ENCODE peak calls at places on chromosomes 16 and 17, in ten cellular contexts. One of them, this sample, is unnamed.

GRCh38 chr16:84883301-84883700 is 63.5 kb downstream of the CRISPLD2 start:
- DNase-seq in endodermal cell: peak
- DNase-seq in GM03348: peak
- DNase-seq in RPMI8226: no peak
- DNase-seq in H54: no peak
- DNase-seq in fibroblast of lung: peak
- DNase-seq in NCI-H2081: no peak
- DNase-seq in activated T-helper 2 cell treated with anti-CD3 and anti-CD28 coated beads, Interferon-gamma antibody, Interleukin-2, Interleukin-4, amounts not matched to agents 10 μg/mL and 5 μg/mL and 100 μg/mL, durations not matched to agents 14 hours and 24 hours and 36 hours: no peak
- DNase-seq in colonic mucosa: no peak
- DNase-seq in activated T-helper 1 cell treated with anti-CD3 and anti-CD28 coated beads, Interleukin-2, amount 50 U/mL, for 16 hours: no peak
- DNase-seq in this sample: no peak

GRCh38 chr16:2032285-2033056 is 5.8 kb downstream of the NHERF2 start:
- DNase-seq in activated T-helper 2 cell treated with anti-CD3 and anti-CD28 coated beads, Interferon-gamma antibody, Interleukin-2, Interleukin-4, amounts not matched to agents 10 μg/mL and 5 μg/mL and 100 μg/mL, durations not matched to agents 14 hours and 24 hours and 36 hours: no peak
- DNase-seq in activated T-helper 1 cell treated with anti-CD3 and anti-CD28 coated beads, Interleukin-2, amount 50 U/mL, for 16 hours: no peak
- DNase-seq in endodermal cell: no peak
- DNase-seq in GM03348: peak
- DNase-seq in RPMI8226: no peak
- DNase-seq in colonic mucosa: no peak
- DNase-seq in NCI-H2081: no peak
- DNase-seq in H54: no peak
- DNase-seq in fibroblast of lung: peak
- DNase-seq in this sample: no peak

GRCh38 chr16:88282221-88283041 is 100.3 kb upstream of the ZNF469 start:
- DNase-seq in activated T-helper 2 cell treated with anti-CD3 and anti-CD28 coated beads, Interferon-gamma antibody, Interleukin-2, Interleukin-4, amounts not matched to agents 10 μg/mL and 5 μg/mL and 100 μg/mL, durations not matched to agents 14 hours and 24 hours and 36 hours: no peak
- DNase-seq in fibroblast of lung: no peak
- DNase-seq in NCI-H2081: no peak
- DNase-seq in activated T-helper 1 cell treated with anti-CD3 and anti-CD28 coated beads, Interleukin-2, amount 50 U/mL, for 16 hours: no peak
- DNase-seq in H54: no peak
- DNase-seq in RPMI8226: no peak
- DNase-seq in GM03348: peak
- DNase-seq in endodermal cell: no peak
- DNase-seq in colonic mucosa: no peak
- DNase-seq in this sample: no peak

GRCh38 chr17:59815965-59816364 is 76.8 kb downstream of the TUBD1 start:
- DNase-seq in RPMI8226: no peak
- DNase-seq in colonic mucosa: no peak
- DNase-seq in endodermal cell: no peak
- DNase-seq in NCI-H2081: no peak
- DNase-seq in fibroblast of lung: peak
- DNase-seq in activated T-helper 1 cell treated with anti-CD3 and anti-CD28 coated beads, Interleukin-2, amount 50 U/mL, for 16 hours: no peak
- DNase-seq in H54: no peak
- DNase-seq in GM03348: no peak
- DNase-seq in activated T-helper 2 cell treated with anti-CD3 and anti-CD28 coated beads, Interferon-gamma antibody, Interleukin-2, Interleukin-4, amounts not matched to agents 10 μg/mL and 5 μg/mL and 100 μg/mL, durations not matched to agents 14 hours and 24 hours and 36 hours: no peak
- DNase-seq in this sample: no peak

GRCh38 chr17:82825540-82826124 is 14.2 kb downstream of the ZNF750 start:
- DNase-seq in activated T-helper 1 cell treated with anti-CD3 and anti-CD28 coated beads, Interleukin-2, amount 50 U/mL, for 16 hours: no peak
- DNase-seq in colonic mucosa: no peak
- DNase-seq in NCI-H2081: no peak
- DNase-seq in activated T-helper 2 cell treated with anti-CD3 and anti-CD28 coated beads, Interferon-gamma antibody, Interleukin-2, Interleukin-4, amounts not matched to agents 10 μg/mL and 5 μg/mL and 100 μg/mL, durations not matched to agents 14 hours and 24 hours and 36 hours: no peak
- DNase-seq in GM03348: no peak
- DNase-seq in endodermal cell: no peak
- DNase-seq in H54: no peak
- DNase-seq in RPMI8226: no peak
- DNase-seq in fibroblast of lung: no peak
- DNase-seq in this sample: no peak

GRCh38 chr17:59372138-59372751 is 40.8 kb downstream of the YPEL2 start:
- DNase-seq in fibroblast of lung: peak
- DNase-seq in activated T-helper 2 cell treated with anti-CD3 and anti-CD28 coated beads, Interferon-gamma antibody, Interleukin-2, Interleukin-4, amounts not matched to agents 10 μg/mL and 5 μg/mL and 100 μg/mL, durations not matched to agents 14 hours and 24 hours and 36 hours: no peak
- DNase-seq in RPMI8226: peak
- DNase-seq in activated T-helper 1 cell treated with anti-CD3 and anti-CD28 coated beads, Interleukin-2, amount 50 U/mL, for 16 hours: no peak
- DNase-seq in colonic mucosa: peak
- DNase-seq in GM03348: peak
- DNase-seq in endodermal cell: no peak
- DNase-seq in H54: no peak
- DNase-seq in NCI-H2081: no peak
- DNase-seq in this sample: peak

GRCh38 chr16:144797-145252 is 6.4 kb upstream of the NPRL3 start:
- DNase-seq in fibroblast of lung: no peak
- DNase-seq in activated T-helper 1 cell treated with anti-CD3 and anti-CD28 coated beads, Interleukin-2, amount 50 U/mL, for 16 hours: no peak
- DNase-seq in GM03348: no peak
- DNase-seq in RPMI8226: no peak
- DNase-seq in endodermal cell: no peak
- DNase-seq in NCI-H2081: no peak
- DNase-seq in colonic mucosa: no peak
- DNase-seq in activated T-helper 2 cell treated with anti-CD3 and anti-CD28 coated beads, Interferon-gamma antibody, Interleukin-2, Interleukin-4, amounts not matched to agents 10 μg/mL and 5 μg/mL and 100 μg/mL, durations not matched to agents 14 hours and 24 hours and 36 hours: no peak
- DNase-seq in H54: no peak
- DNase-seq in this sample: no peak

GRCh38 chr17:13306310-13306962 is 288.6 kb upstream of the ELAC2 start:
- DNase-seq in RPMI8226: peak
- DNase-seq in H54: peak
- DNase-seq in endodermal cell: peak
- DNase-seq in activated T-helper 2 cell treated with anti-CD3 and anti-CD28 coated beads, Interferon-gamma antibody, Interleukin-2, Interleukin-4, amounts not matched to agents 10 μg/mL and 5 μg/mL and 100 μg/mL, durations not matched to agents 14 hours and 24 hours and 36 hours: no peak
- DNase-seq in activated T-helper 1 cell treated with anti-CD3 and anti-CD28 coated beads, Interleukin-2, amount 50 U/mL, for 16 hours: no peak
- DNase-seq in colonic mucosa: no peak
- DNase-seq in fibroblast of lung: peak
- DNase-seq in GM03348: peak
- DNase-seq in NCI-H2081: no peak
- DNase-seq in this sample: peak

GRCh38 chr17:12990926-12991325 is 26.9 kb downstream of the ELAC2 start:
- DNase-seq in GM03348: no peak
- DNase-seq in H54: no peak
- DNase-seq in activated T-helper 1 cell treated with anti-CD3 and anti-CD28 coated beads, Interleukin-2, amount 50 U/mL, for 16 hours: no peak
- DNase-seq in activated T-helper 2 cell treated with anti-CD3 and anti-CD28 coated beads, Interferon-gamma antibody, Interleukin-2, Interleukin-4, amounts not matched to agents 10 μg/mL and 5 μg/mL and 100 μg/mL, durations not matched to agents 14 hours and 24 hours and 36 hours: no peak
- DNase-seq in NCI-H2081: no peak
- DNase-seq in RPMI8226: no peak
- DNase-seq in endodermal cell: no peak
- DNase-seq in fibroblast of lung: no peak
- DNase-seq in colonic mucosa: no peak
- DNase-seq in this sample: no peak

GRCh38 chr16:86676216-86676800 is 98.0 kb downstream of the FOXL1 start:
- DNase-seq in H54: no peak
- DNase-seq in colonic mucosa: no peak
- DNase-seq in RPMI8226: no peak
- DNase-seq in endodermal cell: no peak
- DNase-seq in activated T-helper 2 cell treated with anti-CD3 and anti-CD28 coated beads, Interferon-gamma antibody, Interleukin-2, Interleukin-4, amounts not matched to agents 10 μg/mL and 5 μg/mL and 100 μg/mL, durations not matched to agents 14 hours and 24 hours and 36 hours: no peak
- DNase-seq in fibroblast of lung: peak
- DNase-seq in activated T-helper 1 cell treated with anti-CD3 and anti-CD28 coated beads, Interleukin-2, amount 50 U/mL, for 16 hours: no peak
- DNase-seq in NCI-H2081: no peak
- DNase-seq in GM03348: peak
- DNase-seq in this sample: peak

GRCh38 chr17:55348749-55349354 is 72.8 kb downstream of the MMD start:
- DNase-seq in activated T-helper 1 cell treated with anti-CD3 and anti-CD28 coated beads, Interleukin-2, amount 50 U/mL, for 16 hours: peak
- DNase-seq in H54: peak
- DNase-seq in fibroblast of lung: peak
- DNase-seq in RPMI8226: peak
- DNase-seq in GM03348: peak
- DNase-seq in colonic mucosa: peak
- DNase-seq in endodermal cell: peak
- DNase-seq in activated T-helper 2 cell treated with anti-CD3 and anti-CD28 coated beads, Interferon-gamma antibody, Interleukin-2, Interleukin-4, amounts not matched to agents 10 μg/mL and 5 μg/mL and 100 μg/mL, durations not matched to agents 14 hours and 24 hours and 36 hours: peak
- DNase-seq in NCI-H2081: peak
- DNase-seq in this sample: peak

GRCh38 chr17:82418001-82418986 is at the start of the genes HEXD and OGFOD3:
- DNase-seq in GM03348: peak
- DNase-seq in activated T-helper 2 cell treated with anti-CD3 and anti-CD28 coated beads, Interferon-gamma antibody, Interleukin-2, Interleukin-4, amounts not matched to agents 10 μg/mL and 5 μg/mL and 100 μg/mL, durations not matched to agents 14 hours and 24 hours and 36 hours: peak
- DNase-seq in endodermal cell: peak
- DNase-seq in fibroblast of lung: peak
- DNase-seq in NCI-H2081: peak
- DNase-seq in H54: peak
- DNase-seq in activated T-helper 1 cell treated with anti-CD3 and anti-CD28 coated beads, Interleukin-2, amount 50 U/mL, for 16 hours: peak
- DNase-seq in colonic mucosa: peak
- DNase-seq in RPMI8226: peak
- DNase-seq in this sample: peak

GRCh38 chr16:88799569-88800276 is 3.9 kb upstream of the CDT1 start:
- DNase-seq in H54: no peak
- DNase-seq in fibroblast of lung: no peak
- DNase-seq in NCI-H2081: no peak
- DNase-seq in activated T-helper 2 cell treated with anti-CD3 and anti-CD28 coated beads, Interferon-gamma antibody, Interleukin-2, Interleukin-4, amounts not matched to agents 10 μg/mL and 5 μg/mL and 100 μg/mL, durations not matched to agents 14 hours and 24 hours and 36 hours: peak
- DNase-seq in GM03348: no peak
- DNase-seq in endodermal cell: no peak
- DNase-seq in activated T-helper 1 cell treated with anti-CD3 and anti-CD28 coated beads, Interleukin-2, amount 50 U/mL, for 16 hours: no peak
- DNase-seq in colonic mucosa: no peak
- DNase-seq in RPMI8226: no peak
- DNase-seq in this sample: no peak

GRCh38 chr16:15996432-15997109 is 47.2 kb downstream of the ABCC1 start:
- DNase-seq in GM03348: peak
- DNase-seq in endodermal cell: no peak
- DNase-seq in NCI-H2081: no peak
- DNase-seq in fibroblast of lung: peak
- DNase-seq in H54: peak
- DNase-seq in activated T-helper 2 cell treated with anti-CD3 and anti-CD28 coated beads, Interferon-gamma antibody, Interleukin-2, Interleukin-4, amounts not matched to agents 10 μg/mL and 5 μg/mL and 100 μg/mL, durations not matched to agents 14 hours and 24 hours and 36 hours: no peak
- DNase-seq in activated T-helper 1 cell treated with anti-CD3 and anti-CD28 coated beads, Interleukin-2, amount 50 U/mL, for 16 hours: no peak
- DNase-seq in RPMI8226: no peak
- DNase-seq in colonic mucosa: peak
- DNase-seq in this sample: peak

GRCh38 chr16:81654346-81654745 is 124.7 kb upstream of the PLCG2 start:
- DNase-seq in RPMI8226: no peak
- DNase-seq in GM03348: peak
- DNase-seq in colonic mucosa: no peak
- DNase-seq in H54: no peak
- DNase-seq in NCI-H2081: no peak
- DNase-seq in endodermal cell: no peak
- DNase-seq in activated T-helper 1 cell treated with anti-CD3 and anti-CD28 coated beads, Interleukin-2, amount 50 U/mL, for 16 hours: no peak
- DNase-seq in activated T-helper 2 cell treated with anti-CD3 and anti-CD28 coated beads, Interferon-gamma antibody, Interleukin-2, Interleukin-4, amounts not matched to agents 10 μg/mL and 5 μg/mL and 100 μg/mL, durations not matched to agents 14 hours and 24 hours and 36 hours: no peak
- DNase-seq in fibroblast of lung: peak
- DNase-seq in this sample: no peak

GRCh38 chr16:2121853-2122252 is 13.8 kb downstream of the PKD1 start:
- DNase-seq in endodermal cell: no peak
- DNase-seq in GM03348: peak
- DNase-seq in H54: no peak
- DNase-seq in NCI-H2081: no peak
- DNase-seq in activated T-helper 2 cell treated with anti-CD3 and anti-CD28 coated beads, Interferon-gamma antibody, Interleukin-2, Interleukin-4, amounts not matched to agents 10 μg/mL and 5 μg/mL and 100 μg/mL, durations not matched to agents 14 hours and 24 hours and 36 hours: no peak
- DNase-seq in fibroblast of lung: no peak
- DNase-seq in activated T-helper 1 cell treated with anti-CD3 and anti-CD28 coated beads, Interleukin-2, amount 50 U/mL, for 16 hours: no peak
- DNase-seq in RPMI8226: no peak
- DNase-seq in colonic mucosa: no peak
- DNase-seq in this sample: no peak

GRCh38 chr16:82935781-82936180 is 309.0 kb downstream of the CDH13 start:
- DNase-seq in NCI-H2081: no peak
- DNase-seq in GM03348: no peak
- DNase-seq in H54: no peak
- DNase-seq in activated T-helper 1 cell treated with anti-CD3 and anti-CD28 coated beads, Interleukin-2, amount 50 U/mL, for 16 hours: no peak
- DNase-seq in colonic mucosa: no peak
- DNase-seq in endodermal cell: no peak
- DNase-seq in RPMI8226: no peak
- DNase-seq in fibroblast of lung: no peak
- DNase-seq in activated T-helper 2 cell treated with anti-CD3 and anti-CD28 coated beads, Interferon-gamma antibody, Interleukin-2, Interleukin-4, amounts not matched to agents 10 μg/mL and 5 μg/mL and 100 μg/mL, durations not matched to agents 14 hours and 24 hours and 36 hours: no peak
- DNase-seq in this sample: no peak

GRCh38 chr16:86509759-86510464 is 415 bp upstream of the FOXF1 start:
- DNase-seq in activated T-helper 2 cell treated with anti-CD3 and anti-CD28 coated beads, Interferon-gamma antibody, Interleukin-2, Interleukin-4, amounts not matched to agents 10 μg/mL and 5 μg/mL and 100 μg/mL, durations not matched to agents 14 hours and 24 hours and 36 hours: no peak
- DNase-seq in RPMI8226: no peak
- DNase-seq in H54: peak
- DNase-seq in colonic mucosa: peak
- DNase-seq in fibroblast of lung: peak
- DNase-seq in activated T-helper 1 cell treated with anti-CD3 and anti-CD28 coated beads, Interleukin-2, amount 50 U/mL, for 16 hours: no peak
- DNase-seq in endodermal cell: peak
- DNase-seq in NCI-H2081: no peak
- DNase-seq in GM03348: peak
- DNase-seq in this sample: no peak

GRCh38 chr16:67562918-67563707 is 787 bp downstream of the CTCF start:
- DNase-seq in RPMI8226: peak
- DNase-seq in colonic mucosa: peak
- DNase-seq in endodermal cell: peak
- DNase-seq in fibroblast of lung: peak
- DNase-seq in activated T-helper 2 cell treated with anti-CD3 and anti-CD28 coated beads, Interferon-gamma antibody, Interleukin-2, Interleukin-4, amounts not matched to agents 10 μg/mL and 5 μg/mL and 100 μg/mL, durations not matched to agents 14 hours and 24 hours and 36 hours: peak
- DNase-seq in GM03348: peak
- DNase-seq in NCI-H2081: no peak
- DNase-seq in activated T-helper 1 cell treated with anti-CD3 and anti-CD28 coated beads, Interleukin-2, amount 50 U/mL, for 16 hours: peak
- DNase-seq in H54: no peak
- DNase-seq in this sample: no peak

GRCh38 chr17:76442341-76443338 is 10.3 kb downstream of the UBE2O start:
- DNase-seq in activated T-helper 1 cell treated with anti-CD3 and anti-CD28 coated beads, Interleukin-2, amount 50 U/mL, for 16 hours: no peak
- DNase-seq in activated T-helper 2 cell treated with anti-CD3 and anti-CD28 coated beads, Interferon-gamma antibody, Interleukin-2, Interleukin-4, amounts not matched to agents 10 μg/mL and 5 μg/mL and 100 μg/mL, durations not matched to agents 14 hours and 24 hours and 36 hours: no peak
- DNase-seq in fibroblast of lung: peak
- DNase-seq in RPMI8226: no peak
- DNase-seq in NCI-H2081: no peak
- DNase-seq in H54: no peak
- DNase-seq in endodermal cell: peak
- DNase-seq in GM03348: no peak
- DNase-seq in colonic mucosa: no peak
- DNase-seq in this sample: no peak

GRCh38 chr17:29581583-29582253 is 7.7 kb downstream of the GIT1 start:
- DNase-seq in endodermal cell: peak
- DNase-seq in GM03348: no peak
- DNase-seq in activated T-helper 1 cell treated with anti-CD3 and anti-CD28 coated beads, Interleukin-2, amount 50 U/mL, for 16 hours: no peak
- DNase-seq in H54: no peak
- DNase-seq in colonic mucosa: no peak
- DNase-seq in NCI-H2081: no peak
- DNase-seq in RPMI8226: no peak
- DNase-seq in activated T-helper 2 cell treated with anti-CD3 and anti-CD28 coated beads, Interferon-gamma antibody, Interleukin-2, Interleukin-4, amounts not matched to agents 10 μg/mL and 5 μg/mL and 100 μg/mL, durations not matched to agents 14 hours and 24 hours and 36 hours: no peak
- DNase-seq in fibroblast of lung: no peak
- DNase-seq in this sample: no peak

GRCh38 chr17:66897141-66897540 is 62.2 kb downstream of the CACNG5 start:
- DNase-seq in endodermal cell: no peak
- DNase-seq in activated T-helper 2 cell treated with anti-CD3 and anti-CD28 coated beads, Interferon-gamma antibody, Interleukin-2, Interleukin-4, amounts not matched to agents 10 μg/mL and 5 μg/mL and 100 μg/mL, durations not matched to agents 14 hours and 24 hours and 36 hours: no peak
- DNase-seq in NCI-H2081: no peak
- DNase-seq in fibroblast of lung: no peak
- DNase-seq in colonic mucosa: no peak
- DNase-seq in H54: no peak
- DNase-seq in activated T-helper 1 cell treated with anti-CD3 and anti-CD28 coated beads, Interleukin-2, amount 50 U/mL, for 16 hours: no peak
- DNase-seq in GM03348: no peak
- DNase-seq in RPMI8226: no peak
- DNase-seq in this sample: no peak

GRCh38 chr17:41666708-41667279 is 21.9 kb upstream of the EIF1 start:
- DNase-seq in GM03348: peak
- DNase-seq in NCI-H2081: peak
- DNase-seq in colonic mucosa: peak
- DNase-seq in activated T-helper 2 cell treated with anti-CD3 and anti-CD28 coated beads, Interferon-gamma antibody, Interleukin-2, Interleukin-4, amounts not matched to agents 10 μg/mL and 5 μg/mL and 100 μg/mL, durations not matched to agents 14 hours and 24 hours and 36 hours: peak
- DNase-seq in activated T-helper 1 cell treated with anti-CD3 and anti-CD28 coated beads, Interleukin-2, amount 50 U/mL, for 16 hours: peak
- DNase-seq in endodermal cell: peak
- DNase-seq in H54: peak
- DNase-seq in RPMI8226: peak
- DNase-seq in fibroblast of lung: peak
- DNase-seq in this sample: no peak

GRCh38 chr17:16912021-16912962 is 59.6 kb downstream of the TNFRSF13B start:
- DNase-seq in endodermal cell: peak
- DNase-seq in fibroblast of lung: no peak
- DNase-seq in NCI-H2081: no peak
- DNase-seq in colonic mucosa: no peak
- DNase-seq in RPMI8226: no peak
- DNase-seq in activated T-helper 2 cell treated with anti-CD3 and anti-CD28 coated beads, Interferon-gamma antibody, Interleukin-2, Interleukin-4, amounts not matched to agents 10 μg/mL and 5 μg/mL and 100 μg/mL, durations not matched to agents 14 hours and 24 hours and 36 hours: no peak
- DNase-seq in H54: no peak
- DNase-seq in GM03348: no peak
- DNase-seq in activated T-helper 1 cell treated with anti-CD3 and anti-CD28 coated beads, Interleukin-2, amount 50 U/mL, for 16 hours: no peak
- DNase-seq in this sample: no peak